ENCODE peak calls at places on chromosomes 16 and 17, in six cellular contexts. One of them, this sample, is unnamed.

GRCh38 chr17:68981288-68981687 is 26.1 kb upstream of the ABCA8 start:
- DNase-seq in mucosa of descending colon: no peak
- DNase-seq in BJ: peak
- DNase-seq in HFF-Myc: peak
- DNase-seq in heart left ventricle: peak
- DNase-seq in uterus: peak
- DNase-seq in this sample: peak

GRCh38 chr16:52561910-52562741 is 15.2 kb upstream of the TOX3 start:
- DNase-seq in uterus: no peak
- DNase-seq in BJ: no peak
- DNase-seq in HFF-Myc: no peak
- DNase-seq in heart left ventricle: no peak
- DNase-seq in mucosa of descending colon: peak
- DNase-seq in this sample: no peak

GRCh38 chr17:13024526-13025263 is 6.9 kb upstream of the ELAC2 start:
- DNase-seq in uterus: peak
- DNase-seq in heart left ventricle: peak
- DNase-seq in BJ: no peak
- DNase-seq in HFF-Myc: no peak
- DNase-seq in mucosa of descending colon: peak
- DNase-seq in this sample: no peak

GRCh38 chr17:32516450-32516849 is 29.7 kb downstream of the CDK5R1 start:
- DNase-seq in uterus: no peak
- DNase-seq in mucosa of descending colon: no peak
- DNase-seq in BJ: no peak
- DNase-seq in HFF-Myc: no peak
- DNase-seq in heart left ventricle: no peak
- DNase-seq in this sample: no peak

GRCh38 chr16:83458612-83459011 is 349.2 kb upstream of the HSBP1 start:
- DNase-seq in mucosa of descending colon: no peak
- DNase-seq in heart left ventricle: no peak
- DNase-seq in uterus: no peak
- DNase-seq in HFF-Myc: no peak
- DNase-seq in BJ: no peak
- DNase-seq in this sample: no peak

GRCh38 chr17:39144414-39144813 is 7.0 kb downstream of the PLXDC1 start:
- DNase-seq in mucosa of descending colon: peak
- DNase-seq in HFF-Myc: peak
- DNase-seq in BJ: peak
- DNase-seq in uterus: peak
- DNase-seq in heart left ventricle: peak
- DNase-seq in this sample: peak

GRCh38 chr16:57577691-57578224 is 35.3 kb downstream of the ADGRG5 start:
- DNase-seq in heart left ventricle: no peak
- DNase-seq in mucosa of descending colon: peak
- DNase-seq in BJ: no peak
- DNase-seq in uterus: peak
- DNase-seq in HFF-Myc: no peak
- DNase-seq in this sample: no peak

GRCh38 chr17:7186241-7186640 is 7.1 kb upstream of the ASGR1 start:
- DNase-seq in BJ: no peak
- DNase-seq in HFF-Myc: no peak
- DNase-seq in uterus: no peak
- DNase-seq in mucosa of descending colon: no peak
- DNase-seq in heart left ventricle: no peak
- DNase-seq in this sample: no peak

GRCh38 chr16:81595676-81596292 is 151.2 kb downstream of the CMIP start:
- DNase-seq in BJ: no peak
- DNase-seq in HFF-Myc: no peak
- DNase-seq in uterus: no peak
- DNase-seq in heart left ventricle: no peak
- DNase-seq in mucosa of descending colon: no peak
- DNase-seq in this sample: no peak

GRCh38 chr16:89574681-89575246 is 794 bp upstream of the CPNE7 start:
- DNase-seq in heart left ventricle: no peak
- DNase-seq in HFF-Myc: no peak
- DNase-seq in mucosa of descending colon: peak
- DNase-seq in BJ: no peak
- DNase-seq in uterus: no peak
- DNase-seq in this sample: no peak
- TF ChIP-seq CTCF in heart left ventricle: peak
- TF ChIP-seq CTCF in HFF-Myc: peak
- TF ChIP-seq CTCF in mucosa of descending colon: peak
- TF ChIP-seq CTCF in BJ: peak
- TF ChIP-seq CTCF in uterus: peak
- TF ChIP-seq CTCF in this sample: peak

GRCh38 chr17:48626470-48627241 is 498 bp upstream of the HOXB9 start:
- DNase-seq in heart left ventricle: no peak
- DNase-seq in mucosa of descending colon: peak
- DNase-seq in uterus: no peak
- DNase-seq in HFF-Myc: no peak
- DNase-seq in BJ: no peak
- DNase-seq in this sample: no peak
- H3K4me3 ChIP-seq in heart left ventricle: no peak
- H3K4me3 ChIP-seq in mucosa of descending colon: peak
- H3K4me3 ChIP-seq in uterus: no peak
- H3K4me3 ChIP-seq in HFF-Myc: no peak
- H3K4me3 ChIP-seq in BJ: no peak
- H3K4me3 ChIP-seq in this sample: no peak

DNA sequence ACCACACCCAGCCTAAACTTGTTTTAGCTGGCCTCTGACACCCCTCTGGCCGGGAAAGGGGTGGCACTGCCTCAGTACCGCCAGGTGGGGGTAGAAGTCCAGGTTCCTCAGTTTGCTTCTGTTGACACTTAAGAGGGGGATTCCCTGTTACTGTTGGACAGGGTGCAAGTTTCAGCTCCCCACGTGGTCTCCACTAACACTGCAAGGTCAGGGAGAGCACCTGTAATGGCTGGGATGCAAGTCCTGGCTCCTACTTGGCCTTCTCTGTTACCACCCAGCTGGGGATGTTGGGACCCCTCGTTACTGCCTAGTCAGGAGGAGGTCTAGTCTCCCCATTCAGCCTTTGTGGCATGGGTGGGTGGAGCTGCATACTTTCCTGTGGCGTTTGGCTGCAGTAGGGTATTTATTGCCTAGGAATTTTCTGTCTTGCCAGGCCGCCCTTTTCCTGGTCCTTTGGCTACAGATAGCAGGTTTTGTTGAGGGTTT is 10.6 kb upstream of the MFAP4 start:
- DNase-seq in uterus: no peak
- DNase-seq in BJ: no peak
- DNase-seq in HFF-Myc: no peak
- DNase-seq in heart left ventricle: no peak
- DNase-seq in mucosa of descending colon: peak
- DNase-seq in this sample: no peak
- TF ChIP-seq CTCF in uterus: no peak
- TF ChIP-seq CTCF in BJ: no peak
- TF ChIP-seq CTCF in HFF-Myc: no peak
- TF ChIP-seq CTCF in heart left ventricle: no peak
- TF ChIP-seq CTCF in mucosa of descending colon: no peak
- TF ChIP-seq CTCF in this sample: peak

DNA sequence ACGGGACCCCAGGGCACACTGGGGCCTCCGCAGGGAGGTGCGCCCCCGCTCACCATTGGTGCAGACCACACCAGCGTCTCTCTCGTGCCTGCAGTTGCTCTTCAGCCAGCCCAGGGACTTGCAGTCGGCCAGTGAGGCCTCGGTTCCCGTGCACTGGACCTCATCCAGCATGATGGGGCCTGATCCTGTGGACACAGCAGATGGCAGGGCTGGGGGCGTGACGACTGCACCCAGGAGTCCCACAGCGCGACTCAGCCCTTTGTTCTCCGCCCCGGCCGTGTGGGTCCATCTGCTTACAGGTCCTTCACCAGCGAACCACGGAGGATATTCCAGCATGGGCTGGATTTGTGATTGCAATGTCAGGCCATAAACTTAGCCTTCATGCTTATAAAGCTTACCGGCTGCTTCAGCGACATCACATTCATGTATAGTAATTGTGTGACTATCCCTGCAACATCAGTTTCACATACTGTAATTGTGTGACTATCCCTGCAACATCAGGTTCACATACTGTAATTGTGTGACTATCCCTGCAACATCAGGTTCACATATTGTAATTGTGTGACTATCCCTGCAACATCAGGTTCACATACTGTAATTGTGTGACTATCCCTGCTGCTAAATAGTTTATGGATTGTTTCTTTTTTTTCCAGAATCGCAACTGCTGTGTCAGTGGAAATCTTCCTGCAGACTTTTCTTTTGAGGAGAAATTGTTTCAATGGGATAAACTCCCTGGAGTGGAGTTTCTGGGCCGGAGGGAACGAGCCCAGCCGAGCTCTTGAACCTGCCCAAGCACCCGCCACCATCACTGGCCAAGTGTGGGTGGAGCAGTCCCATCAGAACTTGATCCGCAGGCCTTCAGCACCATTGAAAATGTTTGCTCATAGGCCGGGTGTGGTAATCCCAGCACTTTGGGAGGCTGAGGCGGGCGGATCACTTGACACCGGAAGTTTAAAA is 4.8 kb downstream of the LGALS3BP start:
- DNase-seq in BJ: peak
- DNase-seq in HFF-Myc: peak
- DNase-seq in uterus: peak
- DNase-seq in heart left ventricle: peak
- DNase-seq in mucosa of descending colon: peak
- DNase-seq in this sample: peak
- H3K4me3 ChIP-seq in BJ: no peak
- H3K4me3 ChIP-seq in HFF-Myc: peak
- H3K4me3 ChIP-seq in uterus: no peak
- H3K4me3 ChIP-seq in heart left ventricle: peak
- H3K4me3 ChIP-seq in mucosa of descending colon: no peak
- H3K4me3 ChIP-seq in this sample: no peak